ENCODE peak calls at places on chromosomes 7 and 10, in nine cellular contexts. Q, C, O, J, W, I, S, D and V are unnamed samples.

GRCh38 chr7:19707240-19707639 is 1.6 kb downstream of the POLR1F start:
- DNase-seq in J (no peak), W (no peak), I (no peak), D (no peak), Q (no peak), C (no peak), O (no peak), S (no peak), V (no peak)

GRCh38 chr7:148289630-148290029 is 300.9 kb upstream of the C7orf33 start:
- DNase-seq in O (no peak), W (no peak), I (no peak), D (no peak), S (no peak), C (no peak), J (peak), Q (no peak), V (peak)

GRCh38 chr7:96084880-96085551 is 236.9 kb downstream of the SLC25A13 start:
- DNase-seq in J (no peak), Q (no peak), S (no peak), I (no peak), C (no peak), D (no peak), W (no peak), O (no peak), V (no peak)

GRCh38 chr10:103915794-103916193 is 2.2 kb downstream of the STN1 start:
- DNase-seq in O (no peak), S (no peak), I (peak), W (no peak), D (no peak), Q (no peak), C (no peak), J (peak), V (peak)

GRCh38 chr7:159061674-159062212 is 82.9 kb downstream of the VIPR2 start:
- DNase-seq in Q (peak), I (no peak), W (no peak), O (no peak), S (no peak), D (no peak), C (no peak), J (no peak), V (no peak)

GRCh38 chr10:75295901-75296441 is 60.2 kb upstream of the COMTD1 start:
- DNase-seq in I (no peak), C (no peak), D (no peak), J (no peak), O (no peak), W (no peak), S (no peak), Q (no peak), V (no peak)

GRCh38 chr10:21141946-21142345 is 244.8 kb upstream of the NEBL start:
- DNase-seq in Q (no peak), I (no peak), J (no peak), O (peak), D (no peak), S (no peak), C (no peak), W (no peak), V (no peak)

GRCh38 chr7:28086198-28086597 is 94.4 kb downstream of the JAZF1 start:
- DNase-seq in J (no peak), D (no peak), Q (no peak), C (no peak), S (no peak), W (no peak), O (no peak), I (no peak), V (no peak)

GRCh38 chr7:89837515-89837914 is 316.8 kb upstream of the STEAP1 start:
- DNase-seq in O (peak), W (no peak), S (no peak), I (no peak), Q (no peak), C (no peak), D (no peak), J (no peak), V (no peak)

GRCh38 chr10:126598009-126598408 is 72.5 kb downstream of the C10orf90 start:
- DNase-seq in S (peak), I (no peak), D (peak), C (no peak), Q (no peak), O (peak), J (peak), W (no peak), V (peak)

GRCh38 chr7:100585511-100586265 is at the start of gene LRCH4:
- DNase-seq in I (peak), C (peak), O (no peak), S (peak), J (peak), Q (peak), W (no peak), D (no peak), V (peak)

GRCh38 chr10:14010083-14010551 is 320.6 kb downstream of the FRMD4A start:
- DNase-seq in C (no peak), I (no peak), J (no peak), O (no peak), W (no peak), D (no peak), S (peak), Q (no peak), V (no peak)

GRCh38 chr7:84251183-84251845 is 56.7 kb upstream of the SEMA3A start:
- DNase-seq in W (no peak), Q (no peak), O (no peak), I (no peak), J (no peak), D (no peak), S (no peak), C (no peak), V (no peak)

GRCh38 chr10:44576715-44577191 is 191.9 kb upstream of the CXCL12 start:
- DNase-seq in D (no peak), O (no peak), S (no peak), W (no peak), C (peak), J (no peak), Q (no peak), I (peak), V (no peak)

GRCh38 chr10:86686972-86687371 is 18.7 kb downstream of the LDB3 start:
- DNase-seq in J (no peak), D (no peak), I (no peak), C (no peak), S (no peak), W (no peak), O (peak), Q (no peak), V (no peak)

GRCh38 chr10:71982269-71983178 is 18.3 kb downstream of the CHST3 start:
- DNase-seq in S (no peak), J (no peak), O (no peak), Q (no peak), I (no peak), W (no peak), D (no peak), C (no peak), V (no peak)

GRCh38 chr10:86371116-86371515 is 4.5 kb upstream of the GRID1 start:
- DNase-seq in Q (no peak), J (no peak), O (no peak), S (peak), W (no peak), C (no peak), I (no peak), D (no peak), V (no peak)

GRCh38 chr10:12382956-12383531 is 33.7 kb downstream of the CAMK1D start:
- DNase-seq in I (no peak), Q (no peak), D (no peak), C (no peak), W (no peak), O (no peak), J (no peak), S (no peak), V (no peak)

GRCh38 chr7:70505468-70505867 is 626.5 kb upstream of the GALNT17 start:
- DNase-seq in S (no peak), O (no peak), I (no peak), W (no peak), J (no peak), D (no peak), Q (no peak), C (no peak), V (no peak)

GRCh38 chr7:5997210-5997808 is 11.5 kb downstream of the PMS2 start:
- DNase-seq in Q (no peak), J (peak), W (no peak), O (no peak), D (no peak), S (peak), C (peak), I (peak), V (peak)

GRCh38 chr10:86698207-86698940 is 30.1 kb downstream of the LDB3 start:
- DNase-seq in Q (no peak), D (no peak), S (no peak), C (no peak), O (no peak), W (no peak), J (no peak), I (no peak), V (no peak)

GRCh38 chr7:139727151-139727705 is 50.6 kb downstream of the HIPK2 start:
- DNase-seq in C (no peak), Q (no peak), I (no peak), S (no peak), O (no peak), J (no peak), W (no peak), D (no peak), V (no peak)

GRCh38 chr7:94280836-94281235 is 113.9 kb upstream of the COL1A2 start:
- DNase-seq in O (no peak), I (no peak), Q (no peak), D (no peak), W (no peak), J (no peak), S (no peak), C (no peak), V (no peak)

GRCh38 chr10:13708256-13708990 is 121.7 kb downstream of the PRPF18 start:
- DNase-seq in O (no peak), I (no peak), C (no peak), S (peak), W (no peak), Q (no peak), D (no peak), J (no peak), V (no peak)

GRCh38 chr7:2008936-2009540 is 223.7 kb downstream of the MAD1L1 start:
- DNase-seq in W (no peak), O (no peak), D (no peak), S (peak), Q (no peak), I (no peak), C (no peak), J (no peak), V (no peak)

GRCh38 chr7:1716263-1717094 is 46.4 kb downstream of the ELFN1 start:
- DNase-seq in W (no peak), S (no peak), D (no peak), C (no peak), J (no peak), O (peak), I (no peak), Q (no peak), V (no peak)

GRCh38 chr10:50393784-50394183 is 142.5 kb upstream of the ASAH2 start:
- DNase-seq in Q (no peak), W (no peak), D (no peak), S (no peak), O (no peak), C (no peak), I (no peak), J (no peak), V (no peak)

GRCh38 chr7:150826061-150826849 is 25.7 kb downstream of the TMEM176A start:
- DNase-seq in J (no peak), Q (no peak), I (no peak), C (no peak), W (no peak), O (no peak), S (no peak), D (no peak), V (no peak)

GRCh38 chr10:118798186-118798811 is 43.5 kb upstream of the CACUL1 start:
- DNase-seq in S (no peak), Q (no peak), W (no peak), D (no peak), J (no peak), C (no peak), O (no peak), I (no peak), V (no peak)

GRCh38 chr7:21587139-21587773 is 44.4 kb downstream of the DNAH11 start:
- DNase-seq in W (no peak), I (no peak), Q (no peak), D (no peak), S (no peak), J (no peak), C (no peak), O (no peak), V (no peak)

GRCh38 chr10:69337312-69338132 is 59.2 kb downstream of the HK1 start:
- DNase-seq in J (no peak), Q (no peak), D (no peak), O (no peak), S (peak), W (no peak), I (no peak), C (no peak), V (no peak)

GRCh38 chr10:17250736-17251135 is 22.7 kb downstream of the VIM start:
- DNase-seq in S (no peak), O (no peak), J (no peak), C (no peak), Q (no peak), I (no peak), D (no peak), W (no peak), V (no peak)

GRCh38 chr10:29688230-29688634 is 53.5 kb upstream of the SVIL start:
- DNase-seq in S (peak), D (no peak), C (no peak), Q (no peak), J (no peak), W (no peak), O (no peak), I (no peak), V (no peak)

GRCh38 chr7:40283391-40283790 is 148.6 kb downstream of the SUGCT start:
- DNase-seq in D (no peak), Q (no peak), O (no peak), W (no peak), S (no peak), I (no peak), C (no peak), J (no peak), V (no peak)

GRCh38 chr10:58488921-58489320 is 23.8 kb upstream of the BICC1 start:
- DNase-seq in Q (no peak), I (no peak), S (no peak), O (no peak), W (no peak), J (no peak), C (no peak), D (no peak), V (no peak)

GRCh38 chr10:118974951-118975350 is 54.6 kb upstream of the NANOS1 start:
- DNase-seq in C (no peak), Q (no peak), W (no peak), O (no peak), J (no peak), S (no peak), I (no peak), D (no peak), V (no peak)

GRCh38 chr10:110794808-110795207 is 76.9 kb upstream of the PDCD4 start:
- DNase-seq in C (no peak), D (no peak), W (no peak), S (peak), Q (no peak), O (peak), I (no peak), J (no peak), V (no peak)